ENCODE peak calls at places on chromosomes 13 and 19, in four cellular contexts. F is H1, G is HepG2, T is GM12878. X is an unnamed sample.

GRCh38 chr13:39378293-39378692 is 224.7 kb downstream of the LHFPL6 start:
- DNase-seq in F (no peak), G (no peak), T (no peak), X (no peak)

GRCh38 chr19:43777163-43777700 is 3.5 kb downstream of the KCNN4 start:
- DNase-seq in F (no peak), G (no peak), T (no peak), X (no peak)

GRCh38 chr19:1644070-1644469 is 8.3 kb downstream of the TCF3 start:
- DNase-seq in F (no peak), G (no peak), T (no peak), X (no peak)

GRCh38 chr13:43596924-43597598 is 189.7 kb downstream of the ENOX1 start:
- DNase-seq in F (no peak), G (no peak), T (no peak), X (no peak)

GRCh38 chr19:46618670-46619231 is 6.1 kb downstream of the PTGIR start:
- DNase-seq in F (no peak), G (no peak), T (peak), X (no peak)

GRCh38 chr13:76991432-76991795 is 467 bp upstream of the CLN5 start:
- DNase-seq in F (no peak), G (no peak), T (peak), X (no peak)

GRCh38 chr13:44726777-44727176 is 150.6 kb upstream of the TSC22D1 start:
- DNase-seq in F (no peak), G (no peak), T (no peak), X (no peak)

GRCh38 chr19:41936416-41936850 is 8.2 kb upstream of the ERFL start:
- DNase-seq in F (no peak), G (no peak), T (no peak), X (no peak)

GRCh38 chr19:47573076-47574026 is at the start of gene ZNF541:
- DNase-seq in F (no peak), G (no peak), T (no peak), X (no peak)

GRCh38 chr19:45250216-45250831 is 747 bp upstream of the MARK4 start:
- DNase-seq in F (no peak), G (no peak), T (no peak), X (no peak)

GRCh38 chr13:21813844-21814243 is 143.0 kb downstream of the FGF9 start:
- DNase-seq in F (no peak), G (no peak), T (no peak), X (no peak)

GRCh38 chr19:35249146-35249847 is 495 bp downstream of the LSR start:
- DNase-seq in F (no peak), G (no peak), T (no peak), X (no peak)

GRCh38 chr19:41871573-41872383 is 5.3 kb upstream of the CD79A start:
- DNase-seq in F (no peak), G (no peak), T (peak), X (no peak)

GRCh38 chr13:77306458-77306857 is 20.4 kb downstream of the MYCBP2 start:
- DNase-seq in F (no peak), G (no peak), T (no peak), X (no peak)

GRCh38 chr13:87972568-87972967 is 301.4 kb downstream of the SLITRK5 start:
- DNase-seq in F (no peak), G (no peak), T (no peak), X (no peak)

GRCh38 chr19:18967358-18968146 is 26.5 kb upstream of the HOMER3 start:
- DNase-seq in F (no peak), G (no peak), T (no peak), X (no peak)

GRCh38 chr19:34145741-34146202 is 26.5 kb upstream of the LSM14A start:
- DNase-seq in F (no peak), G (peak), T (no peak), X (peak)

GRCh38 chr13:112133489-112134149 is 66.7 kb downstream of the SOX1 start:
- DNase-seq in F (no peak), G (no peak), T (no peak), X (no peak)

GRCh38 chr13:111281751-111282311 is 38.6 kb upstream of the TEX29 start:
- DNase-seq in F (no peak), G (no peak), T (no peak), X (no peak)

GRCh38 chr13:30341815-30342570 is 34.6 kb upstream of the KATNAL1 start:
- DNase-seq in F (no peak), G (no peak), T (no peak), X (no peak)

GRCh38 chr19:5641171-5641570 is 18.3 kb downstream of the SAFB start:
- DNase-seq in F (no peak), G (no peak), T (no peak), X (no peak)

GRCh38 chr13:48842316-48842715 is 133.4 kb upstream of the FNDC3A start:
- DNase-seq in F (no peak), G (no peak), T (no peak), X (no peak)

GRCh38 chr19:10935371-10936059 is 6.9 kb downstream of the TIMM29 start:
- DNase-seq in F (no peak), G (no peak), T (no peak), X (no peak)

GRCh38 chr19:38649305-38650179 is 2.1 kb downstream of the ACTN4 start:
- DNase-seq in F (no peak), G (peak), T (no peak), X (no peak)

DNA sequence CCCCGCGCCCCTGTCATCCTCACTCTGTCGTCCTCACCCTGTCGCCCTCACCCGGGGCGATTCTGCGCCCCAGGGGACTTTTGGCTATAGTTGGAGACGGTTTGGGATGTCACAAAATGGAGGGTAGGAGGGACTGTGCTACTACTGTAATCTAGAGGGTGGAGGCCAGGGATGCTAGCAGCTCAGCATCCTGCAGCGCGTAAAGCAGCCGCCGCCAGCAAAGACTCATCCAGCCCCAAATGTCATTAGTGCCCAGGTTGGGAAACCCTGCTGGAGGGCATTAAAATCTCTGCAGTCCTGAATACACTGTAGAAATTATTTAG is 362 bp downstream of the ZNF557 start:
- DNase-seq in F (no peak), G (no peak), T (no peak), X (no peak)
- TF ChIP-seq SUZ12 in F (no peak), G (no peak), T (no peak), X (no peak)

DNA sequence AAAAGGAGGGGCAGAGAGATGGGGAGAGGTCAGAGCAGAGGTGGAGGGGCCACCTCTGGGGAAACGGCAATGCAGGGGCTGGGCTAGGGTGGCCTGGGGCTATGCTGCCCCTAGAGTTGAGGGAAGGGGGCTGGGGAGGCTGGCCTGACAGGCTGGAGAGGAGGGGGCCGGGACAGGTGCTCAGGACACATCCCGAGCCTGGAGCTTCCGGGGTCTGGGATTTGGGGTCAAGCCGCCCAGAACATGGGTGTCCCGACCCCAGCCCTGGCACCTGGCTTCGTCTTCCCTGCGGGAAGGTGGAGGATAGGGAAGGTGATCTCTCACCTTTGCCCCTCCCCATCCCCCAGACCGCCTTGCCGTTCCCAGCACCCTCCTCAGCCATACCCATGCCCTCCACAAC is 12.6 kb upstream of the ASF1B start:
- DNase-seq in F (no peak), G (no peak), T (no peak), X (no peak)
- H3K4me3 ChIP-seq in F (no peak), G (no peak), T (no peak), X (no peak)

DNA sequence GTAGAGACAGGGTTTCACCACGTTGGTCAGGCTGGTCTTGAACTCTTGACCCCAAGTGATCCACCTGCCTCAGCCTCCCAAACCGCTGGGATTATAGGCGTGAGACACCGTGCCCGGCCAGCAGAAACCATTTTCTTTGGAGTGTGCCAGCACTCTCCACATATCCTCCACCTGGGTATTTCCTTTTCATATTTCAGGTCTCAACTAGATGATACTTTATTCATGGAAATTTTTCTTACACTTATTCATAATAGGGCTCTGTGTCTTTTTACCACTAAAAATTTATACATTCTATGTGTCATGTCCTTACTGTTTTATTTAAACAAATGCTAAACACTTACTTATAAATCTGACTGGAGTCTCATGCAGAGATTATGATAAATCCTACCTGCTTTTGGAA is 305.9 kb downstream of the PCDH20 start:
- DNase-seq in F (no peak), G (no peak), T (no peak), X (no peak)
- H3K9ac ChIP-seq in F (no peak), G (no peak), T (no peak), X (no peak)

GRCh38 chr13:96075953-96076543 is 13.9 kb upstream of the HS6ST3 start:
- DNase-seq in F (no peak), G (peak), T (no peak), X (no peak)
- TF ChIP-seq SUZ12 in F (no peak), G (no peak), T (no peak), X (no peak)

GRCh38 chr19:4581381-4582111 is 22.1 kb upstream of the SEMA6B start:
- DNase-seq in F (no peak), G (no peak), T (no peak), X (no peak)
- H3K4me3 ChIP-seq in F (peak), G (peak), T (no peak), X (peak)

GRCh38 chr19:22603518-22604440 is 30.3 kb upstream of the ZNF492 start:
- DNase-seq in F (no peak), G (no peak), T (no peak), X (no peak)

GRCh38 chr19:22604571-22605274 is 29.4 kb upstream of the ZNF492 start:
- DNase-seq in F (no peak), G (no peak), T (no peak), X (no peak)

GRCh38 chr19:22601906-22602630 is 32.1 kb upstream of the ZNF492 start:
- DNase-seq in F (no peak), G (no peak), T (no peak), X (no peak)

GRCh38 chr19:22600690-22601648 is 33.2 kb upstream of the ZNF492 start:
- DNase-seq in F (no peak), G (no peak), T (no peak), X (no peak)

DNA sequence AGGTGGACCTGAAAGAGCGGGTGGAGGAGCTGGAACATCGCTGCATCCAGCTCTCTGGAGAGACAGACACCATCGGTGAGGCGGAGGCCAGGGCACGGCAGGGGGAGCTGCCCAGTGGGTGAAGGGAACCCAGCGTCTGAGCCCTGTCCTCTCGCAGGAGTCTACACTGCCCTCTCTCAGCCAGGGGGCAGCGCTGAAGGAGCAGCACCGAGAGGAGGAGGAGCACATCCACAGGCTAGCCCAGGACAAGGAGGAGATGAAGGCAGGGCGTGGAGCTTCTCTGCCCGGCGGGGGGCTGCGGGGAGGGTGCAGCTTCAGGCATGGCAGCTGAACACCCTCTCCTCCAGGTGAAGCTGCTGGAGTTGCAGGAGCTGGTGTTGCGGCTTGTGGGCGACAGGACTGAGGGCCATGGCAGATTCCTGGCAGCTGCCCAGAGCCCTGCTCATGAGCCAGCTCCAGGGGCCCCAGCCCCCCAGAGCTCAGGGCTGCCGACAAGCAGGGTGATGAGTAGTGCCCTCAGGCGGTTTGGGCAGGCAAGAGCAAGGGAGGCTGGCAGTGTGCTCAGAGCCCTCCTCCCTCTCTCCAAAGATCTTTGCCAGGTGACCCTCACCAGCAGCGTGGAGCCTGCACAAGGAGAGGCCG is 31.4 kb upstream of the ZNF492 start:
- DNase-seq in F (no peak), G (no peak), T (no peak), X (no peak)
- H3K9ac ChIP-seq in F (no peak), G (no peak), T (no peak), X (no peak)

DNA sequence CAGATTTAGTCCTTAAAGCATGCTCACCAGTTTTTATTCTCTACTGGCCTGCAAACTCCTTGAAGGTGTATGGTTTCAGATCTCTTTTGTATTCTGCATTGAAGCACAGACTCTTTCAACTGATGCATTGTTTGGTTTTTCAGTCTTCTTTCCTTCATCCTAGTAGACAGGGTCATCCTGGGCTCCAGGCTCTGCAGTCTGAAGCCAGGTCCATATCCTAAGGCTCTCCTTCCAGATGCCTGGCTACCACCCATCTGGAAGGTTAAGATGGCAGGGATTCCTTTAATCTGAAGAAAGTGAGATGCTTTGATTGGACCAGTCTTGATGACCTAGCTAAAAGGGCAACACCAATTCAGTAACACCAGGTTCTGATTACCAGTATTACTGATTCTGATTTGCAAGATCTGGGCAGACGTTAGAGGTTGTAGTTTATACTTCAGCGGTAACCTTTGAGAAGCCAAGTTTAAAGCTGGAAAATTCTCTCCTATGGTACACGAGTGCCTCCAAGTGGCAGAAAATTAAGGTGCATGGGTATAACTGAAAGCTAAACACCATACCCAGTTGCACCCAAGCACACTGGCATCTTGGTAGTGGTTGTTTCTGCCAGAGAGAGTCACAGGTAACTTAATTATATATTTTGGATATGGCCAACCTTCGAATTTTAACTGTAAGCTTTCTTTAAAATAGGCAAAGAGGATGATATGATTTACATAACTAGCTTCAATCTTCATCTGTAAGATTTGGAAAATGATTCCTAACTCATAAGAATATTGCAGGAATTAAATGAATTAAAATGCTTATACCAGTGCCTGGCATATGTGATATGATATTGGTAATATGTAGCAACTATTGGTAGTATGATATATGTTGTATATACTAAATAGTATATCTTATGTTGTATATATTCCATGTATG is 1651.9 kb upstream of the MIR17HG start:
- DNase-seq in F (peak), G (peak), T (no peak), X (peak)
- TF ChIP-seq SUZ12 in F (no peak), G (no peak), T (no peak), X (no peak)

DNA sequence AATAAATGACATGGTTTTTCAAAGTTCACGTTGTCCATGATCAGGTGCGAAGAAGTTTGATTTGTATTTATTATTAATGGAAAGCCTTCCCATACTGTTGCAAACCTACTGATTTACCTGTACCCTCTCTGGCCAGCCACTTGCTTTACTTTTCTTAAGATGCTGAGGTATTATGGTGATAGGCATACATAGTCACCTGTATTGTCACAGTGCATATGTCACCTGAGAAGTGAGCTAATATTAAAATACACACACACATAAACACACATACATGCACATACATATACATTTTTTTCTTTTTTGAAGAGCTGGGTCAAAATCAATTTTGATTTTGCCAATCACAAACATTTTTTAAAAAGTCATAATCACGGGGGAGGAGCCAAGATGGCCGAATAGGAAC is 72.1 kb downstream of the RNASEH2B start:
- DNase-seq in F (no peak), G (no peak), T (no peak), X (no peak)
- H3K4me3 ChIP-seq in F (no peak), G (no peak), T (no peak), X (peak)